ENCODE peak calls at places on chromosome 12, in seven cellular contexts. V is suprapubic skin, R is left cardiac atrium, A is fibroblast of the conjunctiva, F is ACHN, C is T-helper 17 cell, M is COR-L47. E is an unnamed sample.

GRCh38 chr12:51994539-51994820 is 12.3 kb upstream of the TAMALIN start:
- DNase-seq in V (no peak), F (no peak), M (no peak), R (no peak), A (no peak), C (no peak), E (no peak)

GRCh38 chr12:51171884-51172514 is 936 bp downstream of the TFCP2 start:
- DNase-seq in A (no peak), R (no peak), V (no peak), M (no peak), F (peak; percentile 65), C (no peak), E (peak; percentile 10)

GRCh38 chr12:12788675-12789368 is 3.4 kb downstream of the APOLD1 start:
- DNase-seq in A (peak; percentile 74), R (peak; percentile 62), F (peak; percentile 88), M (peak; percentile 24), C (peak; percentile 34), V (no peak), E (peak; percentile 82)

GRCh38 chr12:68998036-68998435 is 65.1 kb upstream of the CPM start:
- DNase-seq in R (no peak), F (no peak), A (no peak), V (no peak), M (no peak), C (no peak), E (no peak)

GRCh38 chr12:122834921-122835692 is at the start of gene HIP1R:
- DNase-seq in R (no peak), A (no peak), C (peak; percentile 41), M (no peak), F (peak; percentile 55), V (peak; percentile 78), E (peak; percentile 50)

GRCh38 chr12:105204916-105205315 is 31.1 kb downstream of the APPL2 start:
- DNase-seq in M (no peak), F (no peak), A (peak; percentile 52), C (no peak), V (no peak), R (no peak), E (no peak)

GRCh38 chr12:117060236-117060926 is 38.8 kb downstream of the TESC start:
- DNase-seq in R (no peak), A (no peak), V (no peak), C (no peak), F (no peak), M (no peak), E (no peak)

GRCh38 chr12:121861549-121862254 is 3.0 kb upstream of the HPD start:
- DNase-seq in R (no peak), F (no peak), C (no peak), V (no peak), M (no peak), A (peak; percentile 24), E (peak; percentile 10)

GRCh38 chr12:56836800-56837663 is 73.9 kb downstream of the HSD17B6 start:
- DNase-seq in R (no peak), V (no peak), C (no peak), A (peak; percentile 14), M (no peak), F (peak; percentile 27), E (no peak)

GRCh38 chr12:131383741-131384543 is 326.9 kb upstream of the SFSWAP start:
- DNase-seq in V (peak; percentile 73), A (no peak), R (no peak), F (no peak), M (no peak), C (no peak), E (no peak)

GRCh38 chr12:114976959-114977358 is 293.0 kb upstream of the TBX3 start:
- DNase-seq in R (no peak), M (no peak), A (peak; percentile 44), F (no peak), C (no peak), V (no peak), E (no peak)

GRCh38 chr12:112117685-112118084 is 7.7 kb upstream of the TRAFD1 start:
- DNase-seq in R (no peak), A (no peak), M (no peak), V (peak; percentile 28), C (no peak), F (no peak), E (no peak)

GRCh38 chr12:105705765-105706164 is 375.3 kb downstream of the C12orf75 start:
- DNase-seq in M (peak; percentile 18), A (peak; percentile 47), V (no peak), F (peak; percentile 71), R (peak; percentile 56), C (no peak), E (peak; percentile 50)

GRCh38 chr12:91272456-91273063 is 89.9 kb upstream of the DCN start:
- DNase-seq in V (peak; percentile 80), F (no peak), R (peak; percentile 67), M (no peak), A (peak; percentile 14), C (no peak), E (peak; percentile 13)

GRCh38 chr12:116408489-116409217 is 131.2 kb upstream of the MED13L start:
- DNase-seq in C (no peak), M (no peak), R (no peak), A (no peak), V (no peak), F (no peak), E (no peak)

GRCh38 chr12:93733358-93733757 is 56.2 kb downstream of the CRADD start:
- DNase-seq in C (no peak), A (no peak), F (no peak), R (no peak), M (no peak), V (no peak), E (no peak)

GRCh38 chr12:82359115-82359478 is 768 bp downstream of the METTL25 start:
- DNase-seq in F (peak; percentile 35), V (no peak), A (no peak), R (no peak), M (peak; percentile 48), C (no peak), E (peak; percentile 24)

GRCh38 chr12:11746024-11746771 is 96.7 kb downstream of the ETV6 start:
- DNase-seq in M (no peak), C (no peak), R (no peak), V (no peak), F (peak; percentile 98), A (no peak), E (no peak)

GRCh38 chr12:124321556-124322270 is 26.8 kb downstream of the RFLNA start:
- DNase-seq in F (no peak), R (no peak), M (no peak), A (no peak), C (no peak), V (no peak), E (no peak)

GRCh38 chr12:8675471-8676083 is 13.0 kb upstream of the MFAP5 start:
- DNase-seq in M (no peak), R (no peak), F (no peak), V (no peak), C (no peak), A (no peak), E (no peak)

GRCh38 chr12:60100852-60101251 is 505.0 kb downstream of the SLC16A7 start:
- DNase-seq in C (no peak), F (no peak), M (no peak), R (no peak), V (no peak), A (no peak), E (no peak)

GRCh38 chr12:6294533-6295186 is 15.8 kb upstream of the PLEKHG6 start:
- DNase-seq in C (no peak), A (no peak), V (no peak), R (no peak), M (no peak), F (no peak), E (peak; percentile 0)

GRCh38 chr12:105358789-105359188 is 28.3 kb downstream of the C12orf75 start:
- DNase-seq in M (no peak), C (no peak), A (no peak), F (no peak), V (no peak), R (no peak), E (no peak)

GRCh38 chr12:122232691-122233090 is 6.8 kb upstream of the DIABLO start:
- DNase-seq in R (no peak), C (no peak), F (no peak), M (no peak), V (no peak), A (no peak), E (no peak)

GRCh38 chr12:2266666-2267623 is 214.2 kb downstream of the CACNA1C start:
- DNase-seq in A (no peak), R (no peak), V (no peak), F (peak; percentile 53), M (no peak), C (no peak), E (no peak)

GRCh38 chr12:103817791-103818190 is 23.2 kb downstream of the NT5DC3 start:
- DNase-seq in C (no peak), F (no peak), R (no peak), A (no peak), M (no peak), V (no peak), E (no peak)

GRCh38 chr12:12216349-12217017 is 50.4 kb downstream of the LRP6 start:
- DNase-seq in C (no peak), R (no peak), V (no peak), A (no peak), F (peak; percentile 83), M (no peak), E (no peak)

GRCh38 chr12:55934773-55935172 is 3.8 kb downstream of the DGKA start:
- DNase-seq in R (no peak), F (no peak), M (no peak), V (no peak), A (no peak), C (no peak), E (no peak)

GRCh38 chr12:4809013-4809448 is 88.8 kb downstream of the GALNT8 start:
- DNase-seq in F (no peak), M (peak; percentile 56), R (peak; percentile 44), C (no peak), V (no peak), A (no peak), E (no peak)

GRCh38 chr12:106301611-106302321 is 767 bp upstream of the TCP11L2 start:
- DNase-seq in C (peak; percentile 69), A (no peak), M (peak; percentile 67), V (no peak), F (peak; percentile 71), R (peak; percentile 61), E (peak; percentile 59)

GRCh38 chr12:50070314-50071060 is 13.1 kb downstream of the ASIC1 start:
- DNase-seq in R (peak; percentile 83), A (peak; percentile 83), V (peak; percentile 91), M (peak; percentile 71), F (peak; percentile 85), C (peak; percentile 40), E (peak; percentile 69)